ENCODE peak calls at places on chromosomes 3 and 15, in four cellular contexts. One of them, this sample, is unnamed.

GRCh38 chr3:141959921-141960554 is 83.6 kb downstream of the ATP1B3 start:
- DNase-seq in CD8-positive, alpha-beta memory T cell: no peak
- DNase-seq in breast epithelium: no peak
- DNase-seq in adipocyte: peak
- DNase-seq in this sample: peak

GRCh38 chr15:79923068-79923514 is 26.3 kb upstream of the MTHFS start:
- DNase-seq in CD8-positive, alpha-beta memory T cell: no peak
- DNase-seq in breast epithelium: peak
- DNase-seq in adipocyte: peak
- DNase-seq in this sample: peak

GRCh38 chr3:123941150-123941941 is 19.7 kb downstream of the CCDC14 start:
- DNase-seq in breast epithelium: no peak
- DNase-seq in CD8-positive, alpha-beta memory T cell: no peak
- DNase-seq in adipocyte: peak
- DNase-seq in this sample: peak

GRCh38 chr15:90126022-90126421 is 23.8 kb upstream of the IDH2 start:
- DNase-seq in breast epithelium: no peak
- DNase-seq in CD8-positive, alpha-beta memory T cell: no peak
- DNase-seq in adipocyte: no peak
- DNase-seq in this sample: no peak

GRCh38 chr15:74037171-74038117 is 42.9 kb downstream of the PML start:
- DNase-seq in adipocyte: no peak
- DNase-seq in breast epithelium: no peak
- DNase-seq in CD8-positive, alpha-beta memory T cell: no peak
- DNase-seq in this sample: no peak

GRCh38 chr3:86990734-86991481 is at the start of gene VGLL3:
- DNase-seq in CD8-positive, alpha-beta memory T cell: no peak
- DNase-seq in adipocyte: peak
- DNase-seq in breast epithelium: peak
- DNase-seq in this sample: peak

GRCh38 chr15:95017950-95018349 is 786.6 kb downstream of the MCTP2 start:
- DNase-seq in breast epithelium: peak
- DNase-seq in adipocyte: no peak
- DNase-seq in CD8-positive, alpha-beta memory T cell: no peak
- DNase-seq in this sample: no peak

GRCh38 chr3:128498127-128498626 is 5.2 kb upstream of the GATA2 start:
- DNase-seq in breast epithelium: no peak
- DNase-seq in CD8-positive, alpha-beta memory T cell: no peak
- DNase-seq in adipocyte: no peak
- DNase-seq in this sample: no peak

GRCh38 chr3:48596157-48596556 is 1.0 kb upstream of the COL7A1 start:
- DNase-seq in adipocyte: no peak
- DNase-seq in breast epithelium: no peak
- DNase-seq in CD8-positive, alpha-beta memory T cell: no peak
- DNase-seq in this sample: peak

GRCh38 chr3:107063351-107063750 is 313.9 kb upstream of the CCDC54 start:
- DNase-seq in adipocyte: no peak
- DNase-seq in CD8-positive, alpha-beta memory T cell: no peak
- DNase-seq in breast epithelium: no peak
- DNase-seq in this sample: peak

GRCh38 chr15:40190591-40190990 is 29.7 kb downstream of the BUB1B start:
- DNase-seq in adipocyte: peak
- DNase-seq in breast epithelium: no peak
- DNase-seq in CD8-positive, alpha-beta memory T cell: no peak
- DNase-seq in this sample: peak

GRCh38 chr15:45921376-45921775 is 286.5 kb downstream of the SQOR start:
- DNase-seq in breast epithelium: peak
- DNase-seq in adipocyte: no peak
- DNase-seq in CD8-positive, alpha-beta memory T cell: no peak
- DNase-seq in this sample: no peak

GRCh38 chr3:179653777-179654117 is 907 bp downstream of the USP13 start:
- DNase-seq in CD8-positive, alpha-beta memory T cell: no peak
- DNase-seq in adipocyte: no peak
- DNase-seq in breast epithelium: no peak
- DNase-seq in this sample: no peak

GRCh38 chr3:136955813-136956212 is 2.0 kb upstream of the IL20RB start:
- DNase-seq in CD8-positive, alpha-beta memory T cell: no peak
- DNase-seq in breast epithelium: no peak
- DNase-seq in adipocyte: peak
- DNase-seq in this sample: peak

GRCh38 chr15:92101706-92102434 is 248.4 kb downstream of the SLCO3A1 start:
- DNase-seq in breast epithelium: no peak
- DNase-seq in CD8-positive, alpha-beta memory T cell: no peak
- DNase-seq in adipocyte: no peak
- DNase-seq in this sample: no peak

GRCh38 chr15:99443768-99444446 is 121.9 kb upstream of the MEF2A start:
- DNase-seq in CD8-positive, alpha-beta memory T cell: peak
- DNase-seq in breast epithelium: peak
- DNase-seq in adipocyte: no peak
- DNase-seq in this sample: no peak

GRCh38 chr3:143302638-143303171 is 183.1 kb downstream of the CHST2 start:
- DNase-seq in breast epithelium: peak
- DNase-seq in CD8-positive, alpha-beta memory T cell: no peak
- DNase-seq in adipocyte: peak
- DNase-seq in this sample: peak

GRCh38 chr15:71093089-71094024 is 21.9 kb upstream of the THSD4 start:
- DNase-seq in adipocyte: peak
- DNase-seq in breast epithelium: peak
- DNase-seq in CD8-positive, alpha-beta memory T cell: no peak
- DNase-seq in this sample: peak

GRCh38 chr15:88609344-88609743 is 11.8 kb upstream of the AEN start:
- DNase-seq in CD8-positive, alpha-beta memory T cell: no peak
- DNase-seq in adipocyte: no peak
- DNase-seq in breast epithelium: no peak
- DNase-seq in this sample: no peak

GRCh38 chr3:3600665-3601340 is 198.4 kb upstream of the LRRN1 start:
- DNase-seq in CD8-positive, alpha-beta memory T cell: no peak
- DNase-seq in breast epithelium: peak
- DNase-seq in adipocyte: no peak
- DNase-seq in this sample: no peak

GRCh38 chr15:77040673-77041072 is 30.2 kb downstream of the TSPAN3 start:
- DNase-seq in adipocyte: no peak
- DNase-seq in breast epithelium: no peak
- DNase-seq in CD8-positive, alpha-beta memory T cell: no peak
- DNase-seq in this sample: no peak

GRCh38 chr15:34987982-34988873 is at the start of gene ZNF770:
- DNase-seq in CD8-positive, alpha-beta memory T cell: peak
- DNase-seq in breast epithelium: peak
- DNase-seq in adipocyte: peak
- DNase-seq in this sample: peak

GRCh38 chr3:61808526-61808925 is 247.2 kb downstream of the PTPRG start:
- DNase-seq in CD8-positive, alpha-beta memory T cell: no peak
- DNase-seq in breast epithelium: peak
- DNase-seq in adipocyte: no peak
- DNase-seq in this sample: no peak

GRCh38 chr3:142366434-142366833 is 81.4 kb downstream of the XRN1 start:
- DNase-seq in adipocyte: no peak
- DNase-seq in CD8-positive, alpha-beta memory T cell: no peak
- DNase-seq in breast epithelium: no peak
- DNase-seq in this sample: no peak

DNA sequence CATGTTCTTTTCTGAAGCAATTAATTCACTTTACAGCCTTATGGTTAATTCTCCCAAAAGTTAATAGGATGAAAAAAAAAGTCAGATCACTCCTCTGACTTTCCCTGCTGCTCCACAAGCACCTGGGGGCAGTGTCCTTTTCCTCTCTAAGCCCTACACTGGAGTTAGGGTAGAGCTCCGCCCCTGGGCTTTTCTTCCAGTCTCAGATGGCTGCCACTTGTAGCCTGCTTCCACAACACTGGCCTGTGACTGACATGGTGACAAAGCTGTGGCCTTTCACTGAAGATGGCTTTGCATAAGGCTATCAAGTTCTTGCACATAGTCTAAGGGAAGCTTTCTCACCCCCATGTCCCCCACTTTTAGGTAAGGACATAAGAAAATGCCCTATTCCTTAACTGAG is 1.3 kb upstream of the MON1A start:
- DNase-seq in CD8-positive, alpha-beta memory T cell: no peak
- DNase-seq in breast epithelium: no peak
- DNase-seq in adipocyte: no peak
- DNase-seq in this sample: peak
- H3K4me3 ChIP-seq in CD8-positive, alpha-beta memory T cell: no peak
- H3K4me3 ChIP-seq in breast epithelium: no peak
- H3K4me3 ChIP-seq in adipocyte: no peak
- H3K4me3 ChIP-seq in this sample: no peak

GRCh38 chr3:129608087-129608935 is 1.8 kb upstream of the PLXND1 start:
- DNase-seq in CD8-positive, alpha-beta memory T cell: no peak
- DNase-seq in adipocyte: no peak
- DNase-seq in breast epithelium: no peak
- DNase-seq in this sample: peak

GRCh38 chr3:129610276-129610675 is 3.8 kb upstream of the PLXND1 start:
- DNase-seq in CD8-positive, alpha-beta memory T cell: no peak
- DNase-seq in adipocyte: no peak
- DNase-seq in breast epithelium: no peak
- DNase-seq in this sample: no peak

GRCh38 chr3:129607391-129608068 is 1.1 kb upstream of the PLXND1 start:
- DNase-seq in adipocyte: no peak
- DNase-seq in CD8-positive, alpha-beta memory T cell: no peak
- DNase-seq in breast epithelium: no peak
- DNase-seq in this sample: no peak

GRCh38 chr3:129609591-129610169 is 3.2 kb upstream of the PLXND1 start:
- DNase-seq in breast epithelium: no peak
- DNase-seq in CD8-positive, alpha-beta memory T cell: no peak
- DNase-seq in adipocyte: peak
- DNase-seq in this sample: no peak

DNA sequence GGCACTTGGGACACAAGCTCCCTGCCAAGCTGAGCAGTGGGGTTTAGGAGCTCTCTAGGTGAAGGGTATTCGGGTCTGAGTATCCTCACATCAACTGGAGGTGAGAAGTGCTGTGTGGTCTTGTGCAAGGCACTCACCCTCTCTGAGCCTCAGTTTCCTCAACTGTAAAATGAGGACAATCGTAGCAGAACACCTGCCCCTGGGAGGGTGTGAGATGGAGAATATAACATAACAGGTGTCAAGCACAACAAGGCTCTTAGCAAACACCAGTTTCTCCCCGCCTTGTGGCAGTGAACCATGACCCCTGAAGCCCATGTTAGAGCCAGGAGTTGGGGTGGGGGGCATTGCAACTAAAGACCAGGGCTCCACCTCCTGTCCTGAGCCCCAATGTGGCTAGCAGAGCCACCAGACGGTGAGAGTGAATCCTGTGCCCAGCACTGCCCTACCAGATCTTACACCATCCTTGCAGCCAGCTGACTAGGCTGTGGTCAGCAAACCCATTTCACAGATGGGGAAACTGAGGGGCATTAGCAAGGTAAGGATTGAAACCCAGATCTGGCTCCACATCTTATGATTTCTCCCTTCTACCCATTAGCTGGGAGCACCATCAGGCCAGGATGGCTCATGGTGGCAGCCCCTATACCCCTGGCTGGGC is 2.6 kb upstream of the PLXND1 start:
- DNase-seq in adipocyte: no peak
- DNase-seq in CD8-positive, alpha-beta memory T cell: no peak
- DNase-seq in breast epithelium: no peak
- DNase-seq in this sample: no peak
- H3K4me3 ChIP-seq in adipocyte: no peak
- H3K4me3 ChIP-seq in CD8-positive, alpha-beta memory T cell: no peak
- H3K4me3 ChIP-seq in breast epithelium: no peak
- H3K4me3 ChIP-seq in this sample: no peak

DNA sequence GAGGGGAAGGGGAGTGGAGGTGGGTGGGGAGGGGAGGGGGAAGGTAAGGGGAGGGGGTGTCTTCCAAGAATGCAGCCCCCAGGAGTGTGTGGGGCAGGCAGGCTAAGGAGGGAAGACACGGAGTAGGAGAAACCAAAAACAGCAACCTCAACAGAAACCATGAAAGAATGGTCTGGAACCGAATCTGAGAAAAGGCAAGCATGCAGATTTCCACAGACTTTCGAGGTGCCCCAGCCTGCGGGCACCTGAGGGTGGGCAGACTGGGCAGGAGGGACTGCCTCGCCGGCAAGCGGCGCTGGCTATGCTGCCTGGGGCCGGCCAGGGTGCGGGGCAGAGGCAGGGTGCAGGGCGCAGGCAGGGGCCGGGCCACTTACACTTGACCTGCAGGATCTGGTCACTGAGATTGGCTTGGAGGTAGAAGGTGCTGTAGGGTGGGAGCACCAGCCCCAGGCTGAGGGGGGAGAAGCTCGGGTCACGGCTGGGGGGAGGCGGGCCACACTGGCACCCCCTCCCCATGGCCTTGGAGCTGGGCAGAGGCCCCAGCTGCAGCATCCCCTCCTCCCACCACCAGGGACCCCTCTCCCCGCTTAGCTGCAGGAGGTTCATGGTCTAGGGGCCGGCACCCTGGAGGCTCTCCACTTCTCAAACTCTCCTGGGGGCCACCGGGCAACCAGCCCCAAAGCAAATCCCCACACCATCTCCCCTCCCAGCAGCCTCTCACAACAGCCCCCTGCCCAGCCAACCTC is 15.2 kb upstream of the TMEM115 start:
- DNase-seq in adipocyte: no peak
- DNase-seq in CD8-positive, alpha-beta memory T cell: no peak
- DNase-seq in breast epithelium: no peak
- DNase-seq in this sample: no peak
- H3K4me3 ChIP-seq in adipocyte: no peak
- H3K4me3 ChIP-seq in CD8-positive, alpha-beta memory T cell: no peak
- H3K4me3 ChIP-seq in breast epithelium: no peak
- H3K4me3 ChIP-seq in this sample: no peak

GRCh38 chr3:71582612-71583568 is 638 bp downstream of the FOXP1 start:
- DNase-seq in breast epithelium: peak
- DNase-seq in CD8-positive, alpha-beta memory T cell: peak
- DNase-seq in adipocyte: peak
- DNase-seq in this sample: peak

GRCh38 chr3:71579934-71580318 is 3.6 kb downstream of the FOXP1 start:
- DNase-seq in breast epithelium: no peak
- DNase-seq in adipocyte: peak
- DNase-seq in CD8-positive, alpha-beta memory T cell: no peak
- DNase-seq in this sample: no peak

GRCh38 chr3:71581981-71582611 is 1.4 kb downstream of the FOXP1 start:
- DNase-seq in CD8-positive, alpha-beta memory T cell: peak
- DNase-seq in adipocyte: peak
- DNase-seq in breast epithelium: peak
- DNase-seq in this sample: no peak

GRCh38 chr3:71580636-71581215 is 2.8 kb downstream of the FOXP1 start:
- DNase-seq in CD8-positive, alpha-beta memory T cell: no peak
- DNase-seq in adipocyte: peak
- DNase-seq in breast epithelium: no peak
- DNase-seq in this sample: no peak

GRCh38 chr3:71581451-71581980 is 2.0 kb downstream of the FOXP1 start:
- DNase-seq in breast epithelium: no peak
- DNase-seq in CD8-positive, alpha-beta memory T cell: peak
- DNase-seq in adipocyte: peak
- DNase-seq in this sample: no peak
- H3K4me3 ChIP-seq in breast epithelium: peak
- H3K4me3 ChIP-seq in CD8-positive, alpha-beta memory T cell: peak
- H3K4me3 ChIP-seq in adipocyte: peak
- H3K4me3 ChIP-seq in this sample: peak

This sample was measured in foreskin fibroblast.